ENCODE peak calls at places on chromosomes 4 and X, in nine cellular contexts. O, D, S, U, A, R, N, E and K are unnamed samples.

GRCh38 chr4:180909279-180909678 is 1333.9 kb upstream of the TENM3 start:
- DNase-seq in O (no peak), D (peak), S (no peak), U (no peak), A (peak), R (peak), N (peak), E (no peak), K (no peak)

GRCh38 chrX:133495464-133496391 is 80.4 kb upstream of the GPC4 start:
- DNase-seq in O (no peak), D (no peak), S (no peak), U (no peak), A (no peak), R (no peak), N (peak), E (peak), K (no peak)

GRCh38 chr4:24322986-24323385 is 261.4 kb downstream of the DHX15 start:
- DNase-seq in O (no peak), D (no peak), S (no peak), U (no peak), A (no peak), R (no peak), N (no peak), E (no peak), K (no peak)

GRCh38 chr4:25842229-25842840 is 20.5 kb downstream of the SEL1L3 start:
- DNase-seq in O (no peak), D (peak), S (no peak), U (peak), A (no peak), R (no peak), N (no peak), E (no peak), K (no peak)

GRCh38 chrX:47169273-47169672 is 24.3 kb downstream of the RBM10 start:
- DNase-seq in O (no peak), D (no peak), S (no peak), U (no peak), A (no peak), R (no peak), N (no peak), E (no peak), K (no peak)

GRCh38 chr4:154049457-154050181 is 260.7 kb upstream of the SFRP2 start:
- DNase-seq in O (no peak), D (peak), S (peak), U (no peak), A (peak), R (peak), N (peak), E (peak), K (no peak)

GRCh38 chrX:135112096-135112729 is 8.1 kb downstream of the ETDB start:
- DNase-seq in O (peak), D (peak), S (peak), U (no peak), A (peak), R (peak), N (peak), E (peak), K (peak)

GRCh38 chrX:154727418-154728323 is 23.2 kb downstream of the GAB3 start:
- DNase-seq in O (no peak), D (peak), S (peak), U (no peak), A (no peak), R (no peak), N (no peak), E (peak), K (peak)

GRCh38 chr4:142434519-142435224 is 411.4 kb downstream of the INPP4B start:
- DNase-seq in O (no peak), D (no peak), S (no peak), U (no peak), A (no peak), R (peak), N (peak), E (no peak), K (no peak)

GRCh38 chr4:65943076-65943475 is 272.8 kb upstream of the EPHA5 start:
- DNase-seq in O (no peak), D (no peak), S (peak), U (no peak), A (no peak), R (no peak), N (peak), E (peak), K (peak)

GRCh38 chr4:55397521-55398321 is 2.0 kb downstream of the TMEM165 start:
- DNase-seq in O (no peak), D (peak), S (peak), U (no peak), A (no peak), R (no peak), N (peak), E (peak), K (peak)

GRCh38 chrX:134670241-134670811 is 12.1 kb upstream of the PLAC1 start:
- DNase-seq in O (no peak), D (no peak), S (peak), U (no peak), A (no peak), R (no peak), N (peak), E (peak), K (peak)

GRCh38 chrX:68835104-68835442 is 6.3 kb downstream of the EFNB1 start:
- DNase-seq in O (no peak), D (no peak), S (no peak), U (no peak), A (no peak), R (no peak), N (no peak), E (no peak), K (no peak)

GRCh38 chr4:53321151-53321987 is 44.5 kb downstream of the SCFD2 start:
- DNase-seq in O (no peak), D (peak), S (peak), U (no peak), A (no peak), R (peak), N (no peak), E (peak), K (peak)

GRCh38 chr4:85409251-85409650 is 65.7 kb upstream of the ARHGAP24 start:
- DNase-seq in O (no peak), D (no peak), S (no peak), U (no peak), A (no peak), R (no peak), N (no peak), E (peak), K (peak)

GRCh38 chr4:39698424-39699009 is 581 bp downstream of the UBE2K start:
- DNase-seq in O (peak), D (peak), S (no peak), U (peak), A (peak), R (no peak), N (peak), E (peak), K (peak)

GRCh38 chrX:154484255-154485149 is 1.9 kb downstream of the UBL4A start:
- DNase-seq in O (peak), D (peak), S (no peak), U (no peak), A (no peak), R (no peak), N (peak), E (no peak), K (no peak)

GRCh38 chr4:129109965-129110824 is 14.2 kb downstream of the C4orf33 start:
- DNase-seq in O (no peak), D (no peak), S (no peak), U (no peak), A (no peak), R (no peak), N (no peak), E (peak), K (no peak)

GRCh38 chr4:48594185-48594584 is 104.1 kb downstream of the ZAR1 start:
- DNase-seq in O (no peak), D (no peak), S (no peak), U (no peak), A (no peak), R (no peak), N (no peak), E (peak), K (peak)

GRCh38 chr4:2274320-2275043 is 12.6 kb upstream of the MXD4 start:
- DNase-seq in O (peak), D (no peak), S (no peak), U (no peak), A (no peak), R (no peak), N (no peak), E (no peak), K (no peak)

GRCh38 chrX:120242807-120243206 is 7.8 kb upstream of the ZBTB33 start:
- DNase-seq in O (no peak), D (no peak), S (no peak), U (no peak), A (no peak), R (no peak), N (no peak), E (no peak), K (no peak)

GRCh38 chr4:157664726-157665125 is 444.2 kb downstream of the GRIA2 start:
- DNase-seq in O (no peak), D (no peak), S (peak), U (no peak), A (no peak), R (peak), N (no peak), E (peak), K (no peak)

GRCh38 chr4:161829631-161830030 is 334.2 kb downstream of the FSTL5 start:
- DNase-seq in O (no peak), D (no peak), S (no peak), U (no peak), A (no peak), R (no peak), N (peak), E (no peak), K (no peak)

GRCh38 chr4:82513382-82513781 is 48.4 kb downstream of the TMEM150C start:
- DNase-seq in O (no peak), D (no peak), S (no peak), U (no peak), A (no peak), R (no peak), N (no peak), E (no peak), K (no peak)

GRCh38 chrX:19566359-19567141 is 51.2 kb upstream of the MAP3K15 start:
- DNase-seq in O (no peak), D (peak), S (peak), U (no peak), A (no peak), R (no peak), N (peak), E (peak), K (peak)